ENCODE peak calls at places on chromosome 2, in five cellular contexts. One of them, this sample, is unnamed.

GRCh38 chr2:229713371-229714079 is 830 bp downstream of the DNER start:
- DNase-seq in NCI-H1105: peak
- DNase-seq in Right ventricle myocardium superior: no peak
- DNase-seq in dorsolateral prefrontal cortex: peak
- DNase-seq in Peyer's patch: no peak
- DNase-seq in this sample: no peak

GRCh38 chr2:78677774-78678173 is 347.7 kb upstream of the REG3G start:
- DNase-seq in NCI-H1105: no peak
- DNase-seq in Right ventricle myocardium superior: no peak
- DNase-seq in dorsolateral prefrontal cortex: no peak
- DNase-seq in Peyer's patch: no peak
- DNase-seq in this sample: no peak

GRCh38 chr2:120630031-120630701 is 105.5 kb upstream of the GLI2 start:
- DNase-seq in NCI-H1105: no peak
- DNase-seq in Right ventricle myocardium superior: no peak
- DNase-seq in dorsolateral prefrontal cortex: no peak
- DNase-seq in Peyer's patch: no peak
- DNase-seq in this sample: no peak

GRCh38 chr2:149993316-149993715 is 405.7 kb upstream of the MMADHC start:
- DNase-seq in NCI-H1105: no peak
- DNase-seq in Right ventricle myocardium superior: no peak
- DNase-seq in dorsolateral prefrontal cortex: no peak
- DNase-seq in Peyer's patch: no peak
- DNase-seq in this sample: no peak

GRCh38 chr2:27715318-27716165 is 51.9 kb downstream of the SLC4A1AP start:
- DNase-seq in NCI-H1105: peak
- DNase-seq in Right ventricle myocardium superior: peak
- DNase-seq in dorsolateral prefrontal cortex: no peak
- DNase-seq in Peyer's patch: no peak
- DNase-seq in this sample: no peak

GRCh38 chr2:128511731-128512663 is 193.3 kb upstream of the HS6ST1 start:
- DNase-seq in NCI-H1105: no peak
- DNase-seq in Right ventricle myocardium superior: peak
- DNase-seq in dorsolateral prefrontal cortex: no peak
- DNase-seq in Peyer's patch: no peak
- DNase-seq in this sample: no peak

GRCh38 chr2:38750011-38750792 is 959 bp downstream of the SRSF7 start:
- DNase-seq in NCI-H1105: peak
- DNase-seq in Right ventricle myocardium superior: peak
- DNase-seq in dorsolateral prefrontal cortex: peak
- DNase-seq in Peyer's patch: peak
- DNase-seq in this sample: peak

GRCh38 chr2:30871440-30871839 is 64.2 kb upstream of the CAPN13 start:
- DNase-seq in NCI-H1105: no peak
- DNase-seq in Right ventricle myocardium superior: no peak
- DNase-seq in dorsolateral prefrontal cortex: no peak
- DNase-seq in Peyer's patch: no peak
- DNase-seq in this sample: no peak

GRCh38 chr2:23564618-23564967 is 179.6 kb downstream of the KLHL29 start:
- DNase-seq in NCI-H1105: no peak
- DNase-seq in Right ventricle myocardium superior: peak
- DNase-seq in dorsolateral prefrontal cortex: no peak
- DNase-seq in Peyer's patch: no peak
- DNase-seq in this sample: no peak

GRCh38 chr2:105654474-105655004 is 90.2 kb upstream of the NCK2 start:
- DNase-seq in NCI-H1105: no peak
- DNase-seq in Right ventricle myocardium superior: no peak
- DNase-seq in dorsolateral prefrontal cortex: no peak
- DNase-seq in Peyer's patch: no peak
- DNase-seq in this sample: no peak

GRCh38 chr2:25740810-25741381 is 67.5 kb upstream of the DTNB start:
- DNase-seq in NCI-H1105: no peak
- DNase-seq in Right ventricle myocardium superior: no peak
- DNase-seq in dorsolateral prefrontal cortex: no peak
- DNase-seq in Peyer's patch: no peak
- DNase-seq in this sample: no peak

GRCh38 chr2:44268259-44268649 is 7.0 kb upstream of the SLC3A1 start:
- DNase-seq in NCI-H1105: no peak
- DNase-seq in Right ventricle myocardium superior: no peak
- DNase-seq in dorsolateral prefrontal cortex: no peak
- DNase-seq in Peyer's patch: no peak
- DNase-seq in this sample: no peak

GRCh38 chr2:142562900-142563299 is 314.6 kb upstream of the KYNU start:
- DNase-seq in NCI-H1105: no peak
- DNase-seq in Right ventricle myocardium superior: peak
- DNase-seq in dorsolateral prefrontal cortex: no peak
- DNase-seq in Peyer's patch: no peak
- DNase-seq in this sample: no peak

GRCh38 chr2:124883595-124883994 is 858.5 kb downstream of the CNTNAP5 start:
- DNase-seq in NCI-H1105: no peak
- DNase-seq in Right ventricle myocardium superior: no peak
- DNase-seq in dorsolateral prefrontal cortex: no peak
- DNase-seq in Peyer's patch: no peak
- DNase-seq in this sample: no peak

GRCh38 chr2:68774569-68775271 is 40.1 kb downstream of the ARHGAP25 start:
- DNase-seq in NCI-H1105: no peak
- DNase-seq in Right ventricle myocardium superior: peak
- DNase-seq in dorsolateral prefrontal cortex: peak
- DNase-seq in Peyer's patch: peak
- DNase-seq in this sample: peak

GRCh38 chr2:217142649-217143266 is 282.9 kb upstream of the TNP1 start:
- DNase-seq in NCI-H1105: no peak
- DNase-seq in Right ventricle myocardium superior: no peak
- DNase-seq in dorsolateral prefrontal cortex: no peak
- DNase-seq in Peyer's patch: no peak
- DNase-seq in this sample: peak

GRCh38 chr2:60641866-60642788 is 88.7 kb upstream of the BCL11A start:
- DNase-seq in NCI-H1105: peak
- DNase-seq in Right ventricle myocardium superior: no peak
- DNase-seq in dorsolateral prefrontal cortex: no peak
- DNase-seq in Peyer's patch: no peak
- DNase-seq in this sample: peak

GRCh38 chr2:44649426-44649825 is 287.7 kb downstream of the CAMKMT start:
- DNase-seq in NCI-H1105: no peak
- DNase-seq in Right ventricle myocardium superior: no peak
- DNase-seq in dorsolateral prefrontal cortex: no peak
- DNase-seq in Peyer's patch: no peak
- DNase-seq in this sample: no peak

GRCh38 chr2:54665436-54665856 is 58.0 kb upstream of the EML6 start:
- DNase-seq in NCI-H1105: no peak
- DNase-seq in Right ventricle myocardium superior: no peak
- DNase-seq in dorsolateral prefrontal cortex: no peak
- DNase-seq in Peyer's patch: no peak
- DNase-seq in this sample: peak

This sample was measured in transverse colon.